ENCODE peak calls at places on chromosomes 7 and 10, in six cellular contexts. K, G, N, C, Q and D are unnamed samples. For H3K4me1, the result is how much of the 10 kb centered on the place peaks cover.

GRCh38 chr10:130218181-130218641 is 82.0 kb downstream of the GLRX3 start:
- DNase-seq in K (no peak), C (no peak), Q (no peak), N (no peak), G (no peak), D (no peak)

GRCh38 chr7:130294314-130294713 is 1.4 kb downstream of the CPA4 start:
- DNase-seq in G (no peak), Q (no peak), N (no peak), K (peak), C (no peak), D (no peak)

GRCh38 chr10:87664276-87664687 is 4.6 kb downstream of the PAPSS2 start:
- DNase-seq in G (no peak), K (no peak), C (no peak), Q (no peak), N (no peak), D (no peak)

GRCh38 chr10:88952647-88953111 is at the start of gene ACTA2:
- DNase-seq in N (peak), C (no peak), G (peak), K (peak), Q (no peak), D (peak)

GRCh38 chr10:35605191-35605590 is at the start of gene GJD4:
- DNase-seq in N (no peak), C (no peak), K (no peak), Q (no peak), G (no peak), D (no peak)

GRCh38 chr10:110834622-110835219 is 37.0 kb upstream of the PDCD4 start:
- DNase-seq in G (peak), C (no peak), Q (no peak), N (no peak), K (no peak), D (peak)

GRCh38 chr7:91875851-91876250 is 4.7 kb downstream of the MTERF1 start:
- DNase-seq in Q (no peak), N (no peak), C (no peak), G (no peak), K (peak), D (no peak)

GRCh38 chr10:117163061-117163953 is 25.2 kb upstream of the VAX1 start:
- DNase-seq in G (no peak), K (no peak), N (peak), C (peak), Q (no peak), D (peak)

GRCh38 chr7:137881607-137882260 is 35.0 kb upstream of the DGKI start:
- DNase-seq in N (no peak), Q (no peak), K (no peak), G (no peak), C (no peak), D (no peak)

GRCh38 chr10:63666836-63667383 is 145.7 kb downstream of the REEP3 start:
- DNase-seq in K (peak), N (no peak), C (no peak), G (no peak), Q (no peak), D (no peak)

GRCh38 chr7:47758546-47758945 is 176.6 kb upstream of the TNS3 start:
- DNase-seq in C (no peak), K (peak), Q (no peak), N (no peak), G (no peak), D (no peak)

GRCh38 chr10:98242823-98243222 is 25.2 kb downstream of the LOXL4 start:
- DNase-seq in G (no peak), Q (no peak), K (peak), C (peak), N (no peak), D (peak)

GRCh38 chr10:16856092-16856491 is 38.9 kb upstream of the RSU1 start:
- DNase-seq in N (no peak), Q (no peak), C (no peak), K (no peak), G (no peak), D (no peak)

GRCh38 chr10:32577448-32577847 is 131.5 kb downstream of the CCDC7 start:
- DNase-seq in G (no peak), Q (no peak), C (no peak), K (no peak), N (no peak), D (no peak)

GRCh38 chr10:26887611-26888215 is 27.0 kb upstream of the ABI1 start:
- DNase-seq in Q (no peak), N (no peak), G (no peak), C (no peak), K (no peak), D (no peak)

GRCh38 chr10:4111593-4111992 is 326.6 kb upstream of the KLF6 start:
- DNase-seq in Q (no peak), N (no peak), C (no peak), G (no peak), K (peak), D (no peak)

GRCh38 chr10:68303849-68304412 is 27.9 kb upstream of the HNRNPH3 start:
- DNase-seq in Q (no peak), C (no peak), G (no peak), K (no peak), N (no peak), D (no peak)

GRCh38 chr10:103021897-103022286 is 103.8 kb downstream of the CNNM2 start:
- DNase-seq in C (peak), G (no peak), K (peak), N (no peak), Q (no peak), D (peak)

GRCh38 chr7:103784887-103785286 is 204.6 kb downstream of the RELN start:
- DNase-seq in G (no peak), N (no peak), K (no peak), Q (no peak), C (no peak), D (no peak)

GRCh38 chr7:117212969-117213877 is 109.6 kb downstream of the WNT2 start:
- DNase-seq in N (no peak), C (peak), G (peak), K (peak), Q (no peak), D (peak)

GRCh38 chr7:66877577-66878300 is 43.3 kb upstream of the TMEM248 start:
- DNase-seq in C (no peak), K (peak), Q (no peak), G (no peak), N (no peak), D (no peak)

GRCh38 chr7:152760384-152761115 is 998 bp downstream of the ACTR3B start:
- DNase-seq in Q (no peak), K (peak), C (no peak), N (no peak), G (no peak), D (peak)

GRCh38 chr7:5450549-5451327 is 27.1 kb upstream of the TNRC18 start:
- DNase-seq in K (peak), C (peak), Q (no peak), N (peak), G (peak), D (peak)

GRCh38 chr10:110426294-110427153 is 71.2 kb upstream of the DUSP5 start:
- DNase-seq in N (no peak), C (peak), Q (no peak), G (no peak), K (peak), D (no peak)

GRCh38 chr7:150428671-150429451 is 21.6 kb upstream of the GIMAP8 start:
- DNase-seq in C (peak), K (peak), N (no peak), Q (no peak), G (peak), D (no peak)

GRCh38 chr7:41175435-41175834 is 527.5 kb downstream of the INHBA start:
- DNase-seq in N (no peak), K (no peak), C (no peak), Q (no peak), G (no peak), D (no peak)
- H3K4me3 ChIP-seq in N (no peak), K (no peak), C (no peak), Q (no peak), G (no peak), D (no peak)

DNA sequence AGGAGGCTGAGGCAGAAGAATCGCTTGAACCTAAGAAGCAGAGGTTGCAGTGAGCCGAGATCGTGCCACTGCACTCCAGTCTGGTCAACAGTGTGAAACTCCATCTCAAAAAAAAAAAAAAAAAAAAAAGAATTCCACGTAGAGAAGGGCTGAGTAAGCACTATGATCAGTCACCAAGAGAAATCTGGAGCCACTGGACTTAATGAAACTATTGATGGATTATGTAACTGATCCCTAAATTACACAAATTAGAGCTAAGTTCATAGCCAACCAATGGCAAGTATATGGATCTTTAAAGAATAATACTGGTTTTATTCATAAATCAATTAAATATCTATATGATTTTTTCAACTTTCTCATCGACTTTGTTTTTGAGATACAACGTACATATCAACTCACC is 72.2 kb upstream of the ABLIM1 start:
- DNase-seq in K (no peak), G (no peak), Q (no peak), C (no peak), N (no peak), D (no peak)
- H3K4me1 ChIP-seq in K (under half), G (under half), Q (under half), C (under half), N (under half), D (under half)

GRCh38 chr7:1569833-1570632 is at the start of gene PSMG3:
- DNase-seq in K (peak), Q (peak), N (peak), C (peak), G (peak), D (peak)
- TF ChIP-seq CTCF in K (peak), Q (no peak), N (peak), C (no peak), G (peak), D (peak)

GRCh38 chr10:43078986-43079273 is 2.1 kb downstream of the RET start:
- DNase-seq in K (no peak), Q (no peak), C (peak), N (no peak), G (no peak), D (no peak)
- H3K4me3 ChIP-seq in K (no peak), Q (no peak), C (no peak), N (no peak), G (no peak), D (no peak)

DNA sequence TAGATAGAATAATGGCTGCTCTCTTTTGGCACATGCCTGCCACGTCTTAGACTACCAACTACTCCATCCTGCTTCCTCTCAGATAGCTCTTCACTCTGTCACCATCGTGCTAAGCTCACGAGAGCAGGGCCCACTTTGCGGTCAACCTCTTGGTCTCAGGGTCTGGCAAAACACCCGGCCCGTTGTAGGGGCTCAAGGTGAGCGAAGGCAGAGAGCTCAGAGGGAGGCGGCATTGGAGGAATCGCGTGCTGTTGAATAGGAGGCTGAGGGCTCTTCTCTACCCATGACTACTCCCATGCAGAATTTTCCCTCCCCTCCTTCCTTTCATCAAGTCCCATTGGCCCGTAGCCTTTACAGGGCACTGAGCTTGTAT is 100.9 kb upstream of the DDC start:
- DNase-seq in N (no peak), K (no peak), Q (no peak), C (no peak), G (no peak), D (no peak)
- H3K4me1 ChIP-seq in N (under half), K (under half), Q (under half), C (under half), G (under half), D (under half)

GRCh38 chr10:13784067-13784466 is 197.3 kb downstream of the PRPF18 start:
- DNase-seq in Q (no peak), C (no peak), K (peak), N (no peak), G (no peak), D (no peak)
- TF ChIP-seq CTCF in Q (peak), C (no peak), K (peak), N (no peak), G (no peak), D (peak)

DNA sequence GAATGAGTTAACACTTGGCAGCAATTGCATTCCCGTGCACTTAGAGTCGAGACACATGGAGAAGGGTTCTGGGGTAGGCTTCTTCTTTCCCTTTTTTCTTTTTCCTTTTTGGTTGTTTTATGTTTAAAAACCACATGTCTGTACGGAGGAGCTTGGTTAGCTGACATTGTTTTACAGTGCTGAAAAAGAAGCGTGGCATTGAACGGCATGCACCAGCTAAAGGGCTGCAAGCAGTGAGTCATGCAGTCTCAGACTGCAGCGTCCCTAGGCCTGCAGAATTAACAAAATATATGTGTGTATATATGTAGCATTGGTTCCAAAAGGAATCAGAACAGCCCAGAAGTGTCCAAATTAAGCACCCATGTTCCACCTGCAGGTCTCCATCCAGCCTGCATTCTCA is 211.0 kb downstream of the TCF7L2 start:
- DNase-seq in G (no peak), K (no peak), C (no peak), N (no peak), Q (no peak), D (no peak)
- H3K4me3 ChIP-seq in G (no peak), K (no peak), C (no peak), N (no peak), Q (no peak), D (no peak)

GRCh38 chr10:71746344-71747037 is 26.8 kb downstream of the VSIR start:
- DNase-seq in Q (no peak), G (no peak), N (peak), C (no peak), K (no peak), D (peak)
- H3K4me1 ChIP-seq in Q (half or more), G (under half), N (under half), C (under half), K (under half), D (under half)

DNA sequence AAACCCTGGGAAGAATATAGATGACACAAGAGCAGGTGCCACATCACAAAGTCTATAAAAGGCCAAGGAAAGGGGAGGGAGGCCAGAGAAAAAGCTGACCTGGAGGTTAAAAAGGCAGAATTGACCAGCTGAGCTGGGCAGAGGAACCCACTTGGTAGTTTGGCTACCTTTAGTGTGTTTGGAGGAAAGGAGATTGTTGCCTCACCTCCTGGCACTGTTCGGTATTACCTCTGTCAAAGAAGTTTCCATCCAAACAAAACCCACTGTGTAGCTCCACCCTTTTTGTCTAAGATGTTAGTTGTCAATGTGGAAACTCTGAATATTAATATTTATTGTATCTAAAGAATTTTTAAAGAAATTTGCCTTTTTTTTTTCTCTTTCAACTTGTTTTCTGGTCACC is 23.4 kb downstream of the ENTPD7 start:
- DNase-seq in N (no peak), G (peak), K (no peak), Q (no peak), C (peak), D (no peak)
- TF ChIP-seq CTCF in N (peak), G (peak), K (no peak), Q (no peak), C (no peak), D (peak)

GRCh38 chr7:43648725-43649406 is 66.0 kb downstream of the STK17A start:
- DNase-seq in N (no peak), G (no peak), Q (peak), C (no peak), K (peak), D (peak)
- H3K4me3 ChIP-seq in N (no peak), G (no peak), Q (peak), C (no peak), K (no peak), D (no peak)